ENCODE peak calls at places on chromosomes 6 and 20, in six cellular contexts. One of them, this sample, is unnamed.

GRCh38 chr6:165988306-165988756 is 179.3 kb downstream of the TBXT start:
- DNase-seq in NCI-H82: no peak
- DNase-seq in effector CD4-positive, alpha-beta T cell: no peak
- DNase-seq in foreskin keratinocyte: no peak
- DNase-seq in neural crest cell: peak
- DNase-seq in ovary: no peak
- DNase-seq in this sample: no peak

GRCh38 chr6:155126727-155127439 is 131.8 kb downstream of the TIAM2 start:
- DNase-seq in effector CD4-positive, alpha-beta T cell: no peak
- DNase-seq in neural crest cell: no peak
- DNase-seq in NCI-H82: peak
- DNase-seq in ovary: no peak
- DNase-seq in foreskin keratinocyte: no peak
- DNase-seq in this sample: peak

GRCh38 chr6:108167449-108167903 is 1.7 kb downstream of the NR2E1 start:
- DNase-seq in neural crest cell: no peak
- DNase-seq in effector CD4-positive, alpha-beta T cell: no peak
- DNase-seq in foreskin keratinocyte: no peak
- DNase-seq in ovary: no peak
- DNase-seq in NCI-H82: no peak
- DNase-seq in this sample: no peak

GRCh38 chr6:97294451-97294850 is 11.4 kb upstream of the MMS22L start:
- DNase-seq in ovary: no peak
- DNase-seq in NCI-H82: no peak
- DNase-seq in neural crest cell: no peak
- DNase-seq in foreskin keratinocyte: no peak
- DNase-seq in effector CD4-positive, alpha-beta T cell: no peak
- DNase-seq in this sample: no peak

GRCh38 chr6:18579165-18579564 is 192.0 kb downstream of the RNF144B start:
- DNase-seq in ovary: no peak
- DNase-seq in effector CD4-positive, alpha-beta T cell: no peak
- DNase-seq in foreskin keratinocyte: no peak
- DNase-seq in neural crest cell: no peak
- DNase-seq in NCI-H82: no peak
- DNase-seq in this sample: no peak

GRCh38 chr6:22248513-22249308 is 48.1 kb downstream of the PRL start:
- DNase-seq in effector CD4-positive, alpha-beta T cell: no peak
- DNase-seq in NCI-H82: no peak
- DNase-seq in neural crest cell: no peak
- DNase-seq in foreskin keratinocyte: no peak
- DNase-seq in ovary: no peak
- DNase-seq in this sample: no peak

GRCh38 chr6:11144393-11144829 is 32.9 kb upstream of the ERVFRD-1 start:
- DNase-seq in NCI-H82: peak
- DNase-seq in ovary: peak
- DNase-seq in foreskin keratinocyte: peak
- DNase-seq in neural crest cell: peak
- DNase-seq in effector CD4-positive, alpha-beta T cell: peak
- DNase-seq in this sample: peak

GRCh38 chr20:35908007-35908406 is 46.3 kb downstream of the SCAND1 start:
- DNase-seq in effector CD4-positive, alpha-beta T cell: no peak
- DNase-seq in neural crest cell: no peak
- DNase-seq in NCI-H82: no peak
- DNase-seq in foreskin keratinocyte: no peak
- DNase-seq in ovary: no peak
- DNase-seq in this sample: no peak

GRCh38 chr6:42195415-42195814 is 659 bp upstream of the GUCA1B start:
- DNase-seq in ovary: no peak
- DNase-seq in neural crest cell: no peak
- DNase-seq in foreskin keratinocyte: no peak
- DNase-seq in effector CD4-positive, alpha-beta T cell: no peak
- DNase-seq in NCI-H82: no peak
- DNase-seq in this sample: no peak

GRCh38 chr6:34486106-34486740 is 20.3 kb downstream of the PACSIN1 start:
- DNase-seq in ovary: no peak
- DNase-seq in NCI-H82: no peak
- DNase-seq in foreskin keratinocyte: no peak
- DNase-seq in neural crest cell: no peak
- DNase-seq in effector CD4-positive, alpha-beta T cell: no peak
- DNase-seq in this sample: no peak

GRCh38 chr6:125095501-125096301 is 57.9 kb upstream of the TPD52L1 start:
- DNase-seq in neural crest cell: no peak
- DNase-seq in foreskin keratinocyte: peak
- DNase-seq in NCI-H82: peak
- DNase-seq in effector CD4-positive, alpha-beta T cell: no peak
- DNase-seq in ovary: no peak
- DNase-seq in this sample: no peak

GRCh38 chr20:40191573-40191972 is 497.5 kb downstream of the MAFB start:
- DNase-seq in neural crest cell: no peak
- DNase-seq in ovary: no peak
- DNase-seq in effector CD4-positive, alpha-beta T cell: no peak
- DNase-seq in foreskin keratinocyte: no peak
- DNase-seq in NCI-H82: no peak
- DNase-seq in this sample: no peak